ENCODE peak calls at places on chromosome 12, in six cellular contexts. W is GM23338, V is cardiac muscle cell, H is uterus, L is fibroblast of lung, Q is endothelial cell of umbilical vein. X is an unnamed sample.

GRCh38 chr12:97017213-97017612 is 110.2 kb downstream of the NEDD1 start:
- DNase-seq in W (no peak), V (no peak), H (no peak), L (no peak), Q (no peak), X (no peak)

GRCh38 chr12:18970603-18971002 is 158.9 kb upstream of the PLEKHA5 start:
- DNase-seq in W (peak; percentile 30), V (no peak), H (no peak), L (no peak), Q (no peak), X (no peak)

GRCh38 chr12:108338915-108339657 is at the start of gene CMKLR1:
- DNase-seq in W (peak; percentile 50), V (peak; percentile 13), H (peak; percentile 59), L (no peak), Q (no peak), X (no peak)

GRCh38 chr12:15186593-15186992 is 34.6 kb downstream of the RERG start:
- DNase-seq in W (no peak), V (no peak), H (no peak), L (no peak), Q (no peak), X (no peak)

GRCh38 chr12:48768736-48769135 is 20.2 kb downstream of the ADCY6 start:
- DNase-seq in W (no peak), V (no peak), H (no peak), L (no peak), Q (no peak), X (no peak)

GRCh38 chr12:26831959-26832816 is 806 bp downstream of the ITPR2 start:
- DNase-seq in W (peak; percentile 58), V (peak; percentile 79), H (peak; percentile 60), L (peak; percentile 72), Q (peak; percentile 87), X (no peak)

GRCh38 chr12:94586589-94587259 is 63.6 kb downstream of the TMCC3 start:
- DNase-seq in W (no peak), V (no peak), H (no peak), L (peak; percentile 46), Q (peak; percentile 95), X (no peak)

GRCh38 chr12:6607751-6608591 is 792 bp upstream of the CHD4 start:
- DNase-seq in W (peak; percentile 39), V (peak; percentile 66), H (peak; percentile 65), L (peak; percentile 51), Q (peak; percentile 42), X (no peak)

GRCh38 chr12:49487605-49488004 is 51.2 kb upstream of the KCNH3 start:
- DNase-seq in W (no peak), V (no peak), H (no peak), L (no peak), Q (no peak), X (no peak)

GRCh38 chr12:12819752-12820311 is 6.7 kb downstream of the DDX47 start:
- DNase-seq in W (no peak), V (peak; percentile 87), H (peak; percentile 26), L (peak; percentile 67), Q (peak; percentile 85), X (peak; percentile 97)

GRCh38 chr12:41552507-41553047 is 364.5 kb downstream of the PDZRN4 start:
- DNase-seq in W (no peak), V (no peak), H (no peak), L (no peak), Q (peak; percentile 43), X (no peak)

GRCh38 chr12:6180300-6181051 is 19.7 kb upstream of the CD9 start:
- DNase-seq in W (no peak), V (peak; percentile 80), H (peak; percentile 76), L (peak; percentile 90), Q (peak; percentile 91), X (no peak)

GRCh38 chr12:67877697-67878096 is 111.5 kb upstream of the IFNG-AS1 start:
- DNase-seq in W (no peak), V (no peak), H (no peak), L (no peak), Q (no peak), X (no peak)
- H3K36me3 ChIP-seq in W (no peaks in the 10 kb centered on the region), V (no peaks in the 10 kb centered on the region), H (no peaks in the 10 kb centered on the region), L (no peaks in the 10 kb centered on the region), Q (no peaks in the 10 kb centered on the region), X (no peaks in the 10 kb centered on the region)

GRCh38 chr12:98686603-98687002 is 41.5 kb downstream of the APAF1 start:
- DNase-seq in W (no peak), V (no peak), H (no peak), L (peak; percentile 32), Q (no peak), X (no peak)
- H3K36me3 ChIP-seq in W (peaks cover 5% of the 10 kb centered on the region), V (peaks cover 30% of the 10 kb centered on the region), H (no peaks in the 10 kb centered on the region), L (no peaks in the 10 kb centered on the region), Q (peaks cover 10% of the 10 kb centered on the region), X (peaks cover 8% of the 10 kb centered on the region)

GRCh38 chr12:45381351-45381750 is 165.5 kb downstream of the ANO6 start:
- DNase-seq in W (no peak), V (no peak), H (no peak), L (no peak), Q (no peak), X (no peak)
- H3K36me3 ChIP-seq in W (peaks cover 13% of the 10 kb centered on the region), V (peaks cover 19% of the 10 kb centered on the region), H (no peaks in the 10 kb centered on the region), L (no peaks in the 10 kb centered on the region), Q (peaks cover 15% of the 10 kb centered on the region), X (peaks cover 6% of the 10 kb centered on the region)

DNA sequence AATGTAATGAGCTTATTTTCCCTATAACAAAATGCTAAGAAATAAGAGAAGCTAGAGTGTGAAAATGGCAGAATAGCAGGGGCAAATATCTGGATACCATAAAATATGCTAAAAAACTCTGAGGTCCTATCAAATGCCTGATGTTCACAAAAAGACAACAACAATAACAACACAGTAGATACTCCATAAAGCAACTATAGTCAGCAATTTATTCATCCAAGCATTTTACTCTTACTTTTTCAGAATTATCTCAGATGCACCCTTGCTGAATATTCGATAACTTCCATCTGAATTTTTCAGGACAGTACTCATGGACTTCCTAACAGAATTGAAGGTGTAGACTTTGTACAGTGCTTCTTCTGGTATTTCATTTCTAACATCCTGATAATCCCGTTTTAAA is 88.9 kb downstream of the ATP2B1 start:
- DNase-seq in W (no peak), V (no peak), H (no peak), L (no peak), Q (no peak), X (no peak)
- H3K36me3 ChIP-seq in W (no peaks in the 10 kb centered on the region), V (peaks cover 12% of the 10 kb centered on the region), H (no peaks in the 10 kb centered on the region), L (no peaks in the 10 kb centered on the region), Q (no peaks in the 10 kb centered on the region), X (peaks cover 2% of the 10 kb centered on the region)

DNA sequence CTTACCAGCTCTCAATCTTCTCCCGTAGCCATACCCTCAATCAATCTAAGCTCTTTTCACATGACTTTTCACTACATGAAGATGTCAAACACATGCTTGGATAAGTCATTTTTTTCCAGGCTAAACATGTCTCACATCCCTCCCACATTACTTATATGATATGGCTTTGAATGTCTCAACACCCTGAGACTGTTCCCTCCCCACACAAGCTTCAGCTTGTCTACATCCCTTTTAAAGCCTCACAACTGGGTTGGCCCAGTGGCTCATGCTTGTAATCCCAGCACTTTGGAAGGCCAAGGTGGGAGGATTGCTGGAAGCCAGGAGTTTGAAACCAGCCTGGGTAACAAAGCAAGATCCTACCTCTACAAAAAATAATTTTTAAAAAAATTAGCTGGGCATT is 18.5 kb downstream of the ANAPC5 start:
- DNase-seq in W (no peak), V (no peak), H (no peak), L (no peak), Q (no peak), X (no peak)
- H3K36me3 ChIP-seq in W (peaks cover 56% of the 10 kb centered on the region), V (peaks cover 44% of the 10 kb centered on the region), H (no peaks in the 10 kb centered on the region), L (peaks cover 7% of the 10 kb centered on the region), Q (peaks cover 26% of the 10 kb centered on the region), X (peaks cover 6% of the 10 kb centered on the region)

DNA sequence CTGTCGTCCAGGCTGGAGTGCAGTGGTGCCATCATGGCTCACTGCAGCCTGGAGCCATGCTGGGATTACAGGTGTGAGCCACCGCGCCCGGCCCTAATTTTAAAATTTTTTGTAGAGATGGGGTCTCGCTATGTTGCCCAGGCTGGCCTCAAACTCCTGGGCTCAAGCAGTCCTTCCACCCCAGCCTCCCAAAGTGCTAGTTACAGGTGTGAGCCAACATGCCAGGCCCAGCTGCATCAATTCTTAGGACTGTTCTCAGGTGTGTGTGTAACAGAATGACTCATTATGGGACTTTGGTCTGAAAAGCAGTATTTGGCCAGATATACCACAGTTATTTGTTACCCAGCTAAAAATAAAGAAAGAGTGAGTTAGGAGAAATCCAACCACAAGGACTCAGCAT is 17.4 kb downstream of the LETMD1 start:
- DNase-seq in W (no peak), V (no peak), H (no peak), L (no peak), Q (no peak), X (no peak)
- H3K36me3 ChIP-seq in W (peaks cover 56% of the 10 kb centered on the region), V (peaks cover 54% of the 10 kb centered on the region), H (no peaks in the 10 kb centered on the region), L (peaks cover 13% of the 10 kb centered on the region), Q (peaks cover 24% of the 10 kb centered on the region), X (peaks cover 19% of the 10 kb centered on the region)

GRCh38 chr12:21637985-21638891 is 19.4 kb downstream of the LDHB start:
- DNase-seq in W (no peak), V (peak; percentile 48), H (no peak), L (peak; percentile 28), Q (no peak), X (no peak)
- H3K36me3 ChIP-seq in W (peaks cover 82% of the 10 kb centered on the region), V (peaks cover 83% of the 10 kb centered on the region), H (no peaks in the 10 kb centered on the region), L (peaks cover 14% of the 10 kb centered on the region), Q (peaks cover 49% of the 10 kb centered on the region), X (peaks cover 11% of the 10 kb centered on the region)